ENCODE peak calls at places on chromosomes 12 and 14, in seven cellular contexts. B, U, L, G, T, V and F are unnamed samples.

GRCh38 chr14:68359862-68360552 is 432.9 kb downstream of the ZFP36L1 start:
- DNase-seq in B (no peak), U (peak), L (no peak), G (peak), T (no peak), V (peak), F (peak)

GRCh38 chr12:6769003-6769389 is 2.8 kb downstream of the PTMS start:
- DNase-seq in B (no peak), U (no peak), L (no peak), G (peak), T (no peak), V (no peak), F (peak)

GRCh38 chr12:94109154-94109553 is 39.2 kb upstream of the PLXNC1 start:
- DNase-seq in B (no peak), U (no peak), L (no peak), G (peak), T (no peak), V (peak), F (no peak)

GRCh38 chr12:56315256-56315625 is 547 bp downstream of the CNPY2 start:
- DNase-seq in B (peak), U (no peak), L (no peak), G (no peak), T (no peak), V (no peak), F (peak)

GRCh38 chr14:105481886-105482454 is 4.7 kb upstream of the CRIP1 start:
- DNase-seq in B (peak), U (peak), L (peak), G (peak), T (peak), V (peak), F (peak)

GRCh38 chr14:22276913-22277816 is 311.9 kb downstream of the DAD1 start:
- DNase-seq in B (no peak), U (no peak), L (no peak), G (peak), T (no peak), V (no peak), F (no peak)

GRCh38 chr14:74426202-74426582 is at the start of gene SYNDIG1L:
- DNase-seq in B (no peak), U (no peak), L (no peak), G (no peak), T (no peak), V (no peak), F (no peak)

GRCh38 chr12:96117460-96117859 is 76.7 kb upstream of the ELK3 start:
- DNase-seq in B (no peak), U (no peak), L (no peak), G (no peak), T (no peak), V (no peak), F (no peak)

GRCh38 chr12:126668961-126669360 is 1598.0 kb upstream of the TMEM132C start:
- DNase-seq in B (no peak), U (no peak), L (no peak), G (peak), T (no peak), V (no peak), F (no peak)

GRCh38 chr12:66596189-66596588 is 82.7 kb downstream of the GRIP1 start:
- DNase-seq in B (no peak), U (no peak), L (no peak), G (peak), T (no peak), V (no peak), F (no peak)

GRCh38 chr12:18798445-18799139 is 60.7 kb downstream of the CAPZA3 start:
- DNase-seq in B (no peak), U (no peak), L (no peak), G (peak), T (no peak), V (no peak), F (no peak)

GRCh38 chr14:52949711-52950409 is 990 bp downstream of the FERMT2 start:
- DNase-seq in B (peak), U (peak), L (no peak), G (peak), T (no peak), V (peak), F (no peak)

GRCh38 chr14:105475916-105476845 is 1.6 kb downstream of the CRIP2 start:
- DNase-seq in B (no peak), U (no peak), L (no peak), G (peak), T (no peak), V (no peak), F (peak)

GRCh38 chr14:101248056-101248725 is 313.1 kb upstream of the DIO3 start:
- DNase-seq in B (no peak), U (no peak), L (no peak), G (no peak), T (no peak), V (no peak), F (peak)

GRCh38 chr12:114405199-114405448 is 820 bp downstream of the TBX5 start:
- DNase-seq in B (no peak), U (no peak), L (no peak), G (peak), T (no peak), V (no peak), F (no peak)

GRCh38 chr14:21041676-21042433 is at the start of gene RNASE7:
- DNase-seq in B (no peak), U (peak), L (no peak), G (peak), T (no peak), V (no peak), F (peak)

GRCh38 chr12:109830718-109831117 is 2.5 kb downstream of the TRPV4 start:
- DNase-seq in B (no peak), U (no peak), L (no peak), G (no peak), T (no peak), V (no peak), F (no peak)

GRCh38 chr12:55845785-55846496 is 3.2 kb upstream of the MMP19 start:
- DNase-seq in B (no peak), U (no peak), L (no peak), G (peak), T (no peak), V (no peak), F (peak)

GRCh38 chr12:726281-727140 is 25.9 kb upstream of the WNK1 start:
- DNase-seq in B (no peak), U (peak), L (no peak), G (no peak), T (no peak), V (no peak), F (no peak)

GRCh38 chr12:10457760-10458159 is 4.6 kb upstream of the KLRC1 start:
- DNase-seq in B (no peak), U (no peak), L (no peak), G (no peak), T (no peak), V (no peak), F (peak)

GRCh38 chr12:81758421-81759214 is 532 bp downstream of the PPFIA2 start:
- DNase-seq in B (peak), U (no peak), L (no peak), G (peak), T (peak), V (no peak), F (peak)

GRCh38 chr12:56222531-56222895 is 791 bp upstream of the RNF41 start:
- DNase-seq in B (no peak), U (no peak), L (no peak), G (no peak), T (no peak), V (no peak), F (no peak)

GRCh38 chr14:85943187-85943586 is 413.2 kb downstream of the FLRT2 start:
- DNase-seq in B (no peak), U (no peak), L (no peak), G (no peak), T (no peak), V (no peak), F (no peak)

GRCh38 chr12:46269429-46270241 is 792 bp upstream of the SLC38A1 start:
- DNase-seq in B (no peak), U (no peak), L (peak), G (peak), T (peak), V (peak), F (peak)

GRCh38 chr12:24562761-24563392 is 386.0 kb downstream of the BCAT1 start:
- DNase-seq in B (peak), U (no peak), L (no peak), G (peak), T (no peak), V (no peak), F (peak)

GRCh38 chr14:58131386-58131785 is 20.6 kb downstream of the ARMH4 start:
- DNase-seq in B (no peak), U (no peak), L (no peak), G (peak), T (no peak), V (no peak), F (no peak)

GRCh38 chr12:71201136-71201679 is 43.4 kb upstream of the TSPAN8 start:
- DNase-seq in B (no peak), U (no peak), L (no peak), G (no peak), T (no peak), V (no peak), F (no peak)

GRCh38 chr12:75891072-75891471 is 140.5 kb downstream of the PHLDA1 start:
- DNase-seq in B (no peak), U (no peak), L (no peak), G (no peak), T (no peak), V (no peak), F (peak)

GRCh38 chr12:46617167-46617566 is 208.6 kb downstream of the SLC38A4 start:
- DNase-seq in B (no peak), U (peak), L (no peak), G (peak), T (no peak), V (no peak), F (no peak)

GRCh38 chr14:49052516-49052915 is 533.7 kb downstream of the RPS29 start:
- DNase-seq in B (no peak), U (no peak), L (no peak), G (no peak), T (no peak), V (no peak), F (no peak)

GRCh38 chr12:112794721-112795486 is 3.4 kb downstream of the RPH3A start:
- DNase-seq in B (no peak), U (no peak), L (no peak), G (no peak), T (no peak), V (no peak), F (no peak)

GRCh38 chr14:91649930-91650329 is 82.0 kb downstream of the CATSPERB start:
- DNase-seq in B (no peak), U (no peak), L (no peak), G (peak), T (peak), V (no peak), F (no peak)